ENCODE peak calls at places on chromosomes 12 and 14, in nine cellular contexts. C, I, B, Y, N, K, Z, G and S are unnamed samples.

GRCh38 chr12:30753233-30753632 is 1.5 kb downstream of the CAPRIN2 start:
- DNase-seq in B (no peak), G (no peak), I (no peak), C (peak), K (peak), Z (peak), N (no peak), Y (peak), S (peak)

GRCh38 chr14:53306926-53307325 is 153.8 kb upstream of the DDHD1 start:
- DNase-seq in Y (peak), N (no peak), C (peak), Z (no peak), B (no peak), G (no peak), K (peak), I (no peak), S (peak)

GRCh38 chr14:91090733-91091132 is 23.1 kb upstream of the DGLUCY start:
- DNase-seq in K (no peak), Y (no peak), B (no peak), Z (no peak), N (no peak), I (no peak), C (no peak), G (no peak), S (no peak)

GRCh38 chr14:87732562-87732961 is 260.4 kb downstream of the GALC start:
- DNase-seq in C (no peak), I (no peak), G (no peak), Z (no peak), B (no peak), N (no peak), Y (no peak), K (no peak), S (no peak)

GRCh38 chr14:105083926-105084685 is 18.9 kb upstream of the GPR132 start:
- DNase-seq in G (no peak), B (no peak), I (no peak), Z (no peak), K (no peak), Y (no peak), N (no peak), C (no peak), S (no peak)

GRCh38 chr12:6294156-6294532 is 16.3 kb upstream of the PLEKHG6 start:
- DNase-seq in B (no peak), Y (no peak), Z (no peak), N (no peak), K (no peak), G (no peak), I (no peak), C (no peak), S (no peak)

GRCh38 chr12:33690562-33690961 is 250.9 kb upstream of the SYT10 start:
- DNase-seq in G (no peak), Y (no peak), N (no peak), Z (no peak), B (no peak), K (no peak), C (no peak), I (no peak), S (no peak)

GRCh38 chr14:60266021-60266937 is 17.3 kb downstream of the PPM1A start:
- DNase-seq in K (peak), Y (peak), I (no peak), C (no peak), B (no peak), G (no peak), Z (no peak), N (no peak), S (no peak)

GRCh38 chr12:118052324-118053070 is 8.5 kb downstream of the WSB2 start:
- DNase-seq in G (peak), N (no peak), K (peak), Y (peak), Z (peak), C (peak), I (peak), B (no peak), S (peak)

GRCh38 chr12:90299121-90299520 is 590.5 kb upstream of the ATP2B1 start:
- DNase-seq in C (no peak), K (peak), Y (no peak), N (no peak), B (no peak), I (no peak), Z (no peak), G (no peak), S (no peak)

GRCh38 chr12:50581226-50582184 is 76.7 kb downstream of the DIP2B start:
- DNase-seq in Z (no peak), C (peak), I (no peak), G (no peak), K (no peak), Y (peak), B (no peak), N (no peak), S (peak)

GRCh38 chr14:105460616-105461015 is 14.0 kb upstream of the CRIP2 start:
- DNase-seq in B (no peak), Z (no peak), Y (no peak), N (no peak), K (no peak), G (no peak), I (no peak), C (no peak), S (no peak)

GRCh38 chr14:72680853-72681640 is 212.9 kb downstream of the DPF3 start:
- DNase-seq in Y (no peak), I (no peak), Z (no peak), K (no peak), B (no peak), G (no peak), N (no peak), C (peak), S (no peak)

GRCh38 chr12:24759155-24759554 is 189.7 kb downstream of the BCAT1 start:
- DNase-seq in K (peak), Y (peak), I (no peak), C (no peak), G (no peak), B (no peak), N (no peak), Z (peak), S (peak)

GRCh38 chr12:120012067-120012621 is 23.1 kb downstream of the BICDL1 start:
- DNase-seq in K (no peak), I (no peak), Z (peak), G (no peak), Y (no peak), C (no peak), N (no peak), B (no peak), S (no peak)

GRCh38 chr14:55605793-55606192 is 25.8 kb downstream of the KTN1 start:
- DNase-seq in G (no peak), K (no peak), I (no peak), B (no peak), C (no peak), N (no peak), Z (no peak), Y (no peak), S (peak)

GRCh38 chr12:12622418-12622817 is 10.7 kb downstream of the CREBL2 start:
- DNase-seq in K (no peak), I (no peak), N (peak), Z (no peak), Y (no peak), G (no peak), B (no peak), C (no peak), S (no peak)

GRCh38 chr12:128784030-128784770 is 39.6 kb downstream of the SLC15A4 start:
- DNase-seq in G (no peak), B (no peak), C (peak), I (no peak), N (no peak), Z (no peak), Y (peak), K (no peak), S (peak)

GRCh38 chr12:54657048-54657696 is 9.0 kb upstream of the DCD start:
- DNase-seq in G (no peak), N (no peak), C (no peak), Y (no peak), I (no peak), K (no peak), Z (no peak), B (peak), S (no peak)

GRCh38 chr12:121649819-121650353 is 19.6 kb downstream of the MORN3 start:
- DNase-seq in N (peak), Y (no peak), B (no peak), I (no peak), K (peak), Z (no peak), G (no peak), C (no peak), S (no peak)

GRCh38 chr12:19288603-19289244 is 150.6 kb upstream of the AEBP2 start:
- DNase-seq in G (no peak), Y (peak), B (no peak), Z (peak), I (no peak), N (no peak), K (peak), C (peak), S (peak)

GRCh38 chr12:123267991-123268843 is 3.4 kb downstream of the CDK2AP1 start:
- DNase-seq in N (peak), G (no peak), I (peak), K (peak), C (peak), Y (peak), B (no peak), Z (peak), S (no peak)

GRCh38 chr12:117151195-117152031 is 38.9 kb downstream of the FBXO21 start:
- DNase-seq in B (peak), G (peak), C (peak), Y (peak), K (peak), I (peak), N (peak), Z (peak), S (peak)

GRCh38 chr14:74080820-74081460 is 3.3 kb downstream of the ALDH6A1 start:
- DNase-seq in K (no peak), C (no peak), B (no peak), G (no peak), I (no peak), Z (peak), Y (no peak), N (no peak), S (peak)

GRCh38 chr14:99698236-99698635 is 14.1 kb downstream of the CYP46A1 start:
- DNase-seq in N (no peak), G (no peak), K (no peak), I (no peak), Z (no peak), C (no peak), B (no peak), Y (no peak), S (no peak)

GRCh38 chr12:64825143-64826011 is 930 bp downstream of the TBC1D30 start:
- DNase-seq in N (no peak), Y (no peak), I (no peak), Z (no peak), C (no peak), G (no peak), B (peak), K (no peak), S (no peak)

GRCh38 chr12:6199211-6199530 is 1.0 kb upstream of the CD9 start:
- DNase-seq in Z (no peak), B (no peak), Y (no peak), C (no peak), G (no peak), N (no peak), K (no peak), I (no peak), S (no peak)

GRCh38 chr14:96121660-96122395 is 82.7 kb downstream of the C14orf132 start:
- DNase-seq in Z (no peak), N (no peak), Y (peak), C (no peak), I (no peak), G (no peak), K (no peak), B (no peak), S (no peak)

GRCh38 chr12:123063535-123063934 is 83.1 kb downstream of the ARL6IP4 start:
- DNase-seq in Y (peak), C (no peak), G (no peak), I (no peak), B (no peak), Z (peak), N (peak), K (peak), S (no peak)

GRCh38 chr14:77052281-77053044 is 24.0 kb upstream of the IRF2BPL start:
- DNase-seq in Y (no peak), Z (no peak), C (no peak), B (no peak), N (no peak), G (no peak), K (no peak), I (no peak), S (no peak)

GRCh38 chr12:4395818-4396217 is 16.3 kb upstream of the FGF23 start:
- DNase-seq in Z (no peak), I (no peak), N (no peak), B (no peak), K (no peak), Y (no peak), G (no peak), C (no peak), S (no peak)

GRCh38 chr14:91202234-91202974 is 42.1 kb downstream of the GPR68 start:
- DNase-seq in Y (no peak), I (peak), K (no peak), C (peak), N (no peak), G (no peak), B (no peak), Z (no peak), S (peak)

GRCh38 chr12:124829708-124830304 is 33.9 kb downstream of the SCARB1 start:
- DNase-seq in G (no peak), C (no peak), I (no peak), B (no peak), K (no peak), N (no peak), Z (no peak), Y (no peak), S (no peak)

GRCh38 chr14:100486025-100486828 is 101.0 kb downstream of the BEGAIN start:
- DNase-seq in B (peak), I (peak), Z (peak), N (peak), C (peak), Y (peak), K (peak), G (peak), S (peak)

GRCh38 chr12:48183091-48183875 is at the start of gene CCDC184:
- DNase-seq in Z (peak), C (peak), B (peak), I (peak), Y (peak), K (peak), N (peak), G (no peak), S (peak)

GRCh38 chr12:67137256-67137655 is 131.9 kb upstream of the CAND1 start:
- DNase-seq in N (no peak), I (no peak), K (no peak), C (no peak), Y (no peak), Z (no peak), G (no peak), B (no peak), S (peak)

GRCh38 chr12:6970096-6970527 is 352 bp downstream of the PHB2 start:
- DNase-seq in Z (no peak), I (no peak), Y (peak), G (no peak), B (no peak), K (no peak), N (no peak), C (no peak), S (no peak)

GRCh38 chr14:68786491-68787234 is 6.2 kb downstream of the ZFP36L1 start:
- DNase-seq in K (no peak), I (no peak), C (peak), G (no peak), B (no peak), Z (peak), N (no peak), Y (peak), S (peak)

GRCh38 chr14:36319899-36320209 is 583 bp downstream of the MBIP start:
- DNase-seq in Z (no peak), K (no peak), C (no peak), Y (no peak), I (no peak), B (no peak), G (no peak), N (no peak), S (peak)

GRCh38 chr14:65019944-65020566 is 33.4 kb downstream of the FNTB start:
- DNase-seq in Y (peak), N (peak), I (no peak), Z (peak), G (peak), C (peak), K (peak), B (no peak), S (peak)
- H3K4me3 ChIP-seq in Y (no peak), N (no peak), I (no peak), Z (no peak), G (no peak), C (no peak), K (no peak), B (no peak), S (no peak)

DNA sequence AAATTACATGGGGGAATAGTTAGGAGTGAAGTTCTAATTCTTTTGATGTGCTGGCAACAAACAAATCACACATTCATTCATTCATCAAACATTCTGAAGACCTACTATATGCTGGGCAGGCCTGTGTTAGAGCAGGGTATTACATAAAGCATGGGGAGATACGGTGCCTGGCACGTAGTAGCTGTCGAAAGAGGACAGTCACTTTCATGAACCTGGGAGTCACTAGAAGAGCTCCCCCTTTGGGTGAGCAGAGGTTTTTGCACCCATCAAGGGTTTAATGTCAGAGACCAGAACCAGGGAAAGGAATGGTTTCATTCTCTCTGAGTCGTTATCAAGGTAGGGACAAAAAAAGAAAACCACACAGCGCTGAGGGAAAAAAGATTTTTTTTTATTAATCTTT is 10.0 kb downstream of the LHX5 start:
- DNase-seq in G (no peak), K (peak), C (no peak), Z (no peak), N (peak), I (no peak), Y (peak), B (no peak), S (no peak)
- TF ChIP-seq CTCF in G (peak), K (peak), C (peak), Z (peak), N (peak), I (no peak), Y (peak), B (no peak), S (peak)

GRCh38 chr12:110012659-110013058 is 13.4 kb downstream of the ANKRD13A start:
- DNase-seq in C (no peak), Z (no peak), N (no peak), B (no peak), G (no peak), Y (no peak), K (no peak), I (no peak), S (no peak)
- H3K4me3 ChIP-seq in C (no peak), Z (no peak), N (no peak), B (no peak), G (no peak), Y (no peak), K (no peak), I (no peak), S (no peak)

GRCh38 chr14:102592969-102593840 is 756 bp downstream of the RCOR1 start:
- DNase-seq in C (peak), I (peak), Y (peak), N (peak), G (no peak), B (no peak), Z (peak), K (peak), S (peak)
- TF ChIP-seq CTCF in C (peak), I (peak), Y (peak), N (no peak), G (peak), B (peak), Z (peak), K (no peak), S (peak)

GRCh38 chr12:126191037-126191891 is 1126.0 kb downstream of the AACS start:
- DNase-seq in I (no peak), G (no peak), B (no peak), Z (peak), Y (no peak), C (peak), N (no peak), K (no peak), S (peak)
- H3K4me3 ChIP-seq in I (peak), G (no peak), B (peak), Z (peak), Y (no peak), C (peak), N (no peak), K (no peak), S (peak)